ENCODE peak calls at places on chromosome 2, in four cellular contexts. G, O, T and K are unnamed samples.

GRCh38 chr2:150486539-150487484 is 655 bp downstream of the RND3 start:
- DNase-seq in G (peak; percentile 40), O (peak; percentile 16), T (peak; percentile 51), K (peak; percentile 70)

GRCh38 chr2:73260338-73260984 is 23.8 kb downstream of the FBXO41 start:
- DNase-seq in T (peak; percentile 52), G (peak; percentile 33), O (peak; percentile 90), K (peak; percentile 84)

GRCh38 chr2:31033032-31033431 is 105.2 kb downstream of the GALNT14 start:
- DNase-seq in O (no peak), G (no peak), T (no peak), K (no peak)

GRCh38 chr2:240595381-240596079 is 9.0 kb downstream of the CAPN10 start:
- DNase-seq in O (peak; percentile 61), T (no peak), G (no peak), K (peak; percentile 63)

GRCh38 chr2:85697096-85697495 is 2.9 kb downstream of the GNLY start:
- DNase-seq in T (no peak), O (no peak), G (no peak), K (no peak)

GRCh38 chr2:10404324-10405143 is 43.6 kb downstream of the ODC1 start:
- DNase-seq in T (peak; percentile 70), G (no peak), O (no peak), K (no peak)

GRCh38 chr2:231223458-231223970 is 25.1 kb downstream of the ARMC9 start:
- DNase-seq in O (no peak), G (no peak), T (no peak), K (no peak)

GRCh38 chr2:220887271-220887870 is 684.7 kb downstream of the EPHA4 start:
- DNase-seq in T (no peak), O (no peak), G (no peak), K (no peak)

GRCh38 chr2:236965021-236965840 is 120.5 kb upstream of the COPS8 start:
- DNase-seq in O (no peak), T (no peak), G (no peak), K (no peak)

GRCh38 chr2:236415706-236416493 is 151.7 kb upstream of the ASB18 start:
- DNase-seq in G (no peak), O (no peak), T (no peak), K (no peak)

GRCh38 chr2:64804651-64805050 is 150.9 kb upstream of the SERTAD2 start:
- DNase-seq in G (no peak), O (no peak), T (peak; percentile 51), K (no peak)

GRCh38 chr2:9423922-9424272 is 443 bp downstream of the CPSF3 start:
- DNase-seq in G (no peak), O (peak; percentile 29), T (peak; percentile 25), K (no peak)

GRCh38 chr2:61727746-61728145 is 126.1 kb downstream of the FAM161A start:
- DNase-seq in G (peak; percentile 41), O (no peak), T (peak; percentile 16), K (no peak)

GRCh38 chr2:158199928-158200650 is 98.4 kb downstream of the UPP2 start:
- DNase-seq in G (no peak), T (no peak), O (no peak), K (no peak)

GRCh38 chr2:206701952-206702630 is 16.1 kb downstream of the DYTN start:
- DNase-seq in G (no peak), T (no peak), O (no peak), K (no peak)

GRCh38 chr2:26922638-26923466 is 47.6 kb upstream of the MAPRE3 start:
- DNase-seq in G (peak; percentile 64), T (peak; percentile 22), O (peak; percentile 88), K (peak; percentile 87)

GRCh38 chr2:9768388-9768787 is 74.9 kb upstream of the TAF1B start:
- DNase-seq in G (no peak), T (no peak), O (peak; percentile 92), K (no peak)

GRCh38 chr2:96549967-96550786 is 13.6 kb downstream of the ARID5A start:
- DNase-seq in O (peak; percentile 62), G (no peak), T (no peak), K (peak; percentile 53)

GRCh38 chr2:106160786-106161261 is 33.3 kb downstream of the UXS1 start:
- DNase-seq in O (no peak), G (no peak), T (no peak), K (no peak)

GRCh38 chr2:188475945-188476344 is 184.3 kb downstream of the GULP1 start:
- DNase-seq in G (peak; percentile 77), O (no peak), T (peak; percentile 93), K (no peak)

GRCh38 chr2:215319500-215319899 is 7.6 kb downstream of the ATIC start:
- DNase-seq in G (no peak), T (no peak), O (no peak), K (no peak)

GRCh38 chr2:28219134-28219533 is 173.5 kb upstream of the FOSL2 start:
- DNase-seq in T (no peak), G (peak; percentile 35), O (no peak), K (no peak)

GRCh38 chr2:44537264-44537663 is 175.5 kb downstream of the CAMKMT start:
- DNase-seq in T (no peak), G (peak; percentile 13), O (no peak), K (no peak)

GRCh38 chr2:33372940-33373553 is 103.4 kb upstream of the RASGRP3 start:
- DNase-seq in G (peak; percentile 33), T (peak; percentile 49), O (peak; percentile 27), K (peak; percentile 12)

GRCh38 chr2:96962567-96963203 is 23.7 kb downstream of the FAM178B start:
- DNase-seq in T (no peak), O (no peak), G (no peak), K (peak; percentile 5)

GRCh38 chr2:234032301-234032856 is 18.1 kb upstream of the SPP2 start:
- DNase-seq in G (peak; percentile 90), O (no peak), T (peak; percentile 91), K (no peak)

GRCh38 chr2:170377469-170378207 is 199.7 kb downstream of the MYO3B start:
- DNase-seq in T (no peak), G (no peak), O (no peak), K (no peak)

GRCh38 chr2:237170017-237170416 is 84.3 kb downstream of the COPS8 start:
- DNase-seq in O (no peak), G (no peak), T (no peak), K (no peak)

GRCh38 chr2:223779877-223780276 is 57.5 kb downstream of the AP1S3 start:
- DNase-seq in G (peak; percentile 58), O (peak; percentile 41), T (peak; percentile 46), K (peak; percentile 66)